ENCODE peak calls at places on chromosome 18, in five cellular contexts. One of them, this sample, is unnamed.

GRCh38 chr18:2192562-2192961 is 378.7 kb downstream of the METTL4 start:
- DNase-seq in heart left ventricle: no peak
- DNase-seq in tibial nerve: no peak
- DNase-seq in A549: no peak
- DNase-seq in GM12878: no peak
- DNase-seq in this sample: no peak

GRCh38 chr18:26747131-26747475 is 118.4 kb downstream of the AQP4 start:
- DNase-seq in GM12878: no peak
- DNase-seq in tibial nerve: no peak
- DNase-seq in A549: peak
- DNase-seq in heart left ventricle: no peak
- DNase-seq in this sample: no peak

GRCh38 chr18:9743200-9744016 is 35.3 kb downstream of the RAB31 start:
- DNase-seq in heart left ventricle: no peak
- DNase-seq in GM12878: no peak
- DNase-seq in tibial nerve: no peak
- DNase-seq in A549: peak
- DNase-seq in this sample: no peak

GRCh38 chr18:54086863-54087262 is 137.6 kb downstream of the MBD2 start:
- DNase-seq in heart left ventricle: no peak
- DNase-seq in GM12878: no peak
- DNase-seq in tibial nerve: no peak
- DNase-seq in A549: no peak
- DNase-seq in this sample: no peak

GRCh38 chr18:33870059-33870458 is 292.0 kb downstream of the ASXL3 start:
- DNase-seq in A549: no peak
- DNase-seq in heart left ventricle: no peak
- DNase-seq in GM12878: no peak
- DNase-seq in tibial nerve: no peak
- DNase-seq in this sample: no peak

GRCh38 chr18:24560511-24560981 is 100.1 kb downstream of the HRH4 start:
- DNase-seq in tibial nerve: no peak
- DNase-seq in A549: no peak
- DNase-seq in heart left ventricle: no peak
- DNase-seq in GM12878: no peak
- DNase-seq in this sample: no peak

GRCh38 chr18:3585656-3586509 is 135.9 kb downstream of the TGIF1 start:
- DNase-seq in tibial nerve: peak
- DNase-seq in GM12878: no peak
- DNase-seq in A549: peak
- DNase-seq in heart left ventricle: peak
- DNase-seq in this sample: peak

GRCh38 chr18:32669549-32670165 is 103.2 kb downstream of the KLHL14 start:
- DNase-seq in tibial nerve: no peak
- DNase-seq in A549: peak
- DNase-seq in GM12878: no peak
- DNase-seq in heart left ventricle: no peak
- DNase-seq in this sample: no peak

GRCh38 chr18:23227729-23228075 is 92.4 kb downstream of the CABLES1 start:
- DNase-seq in heart left ventricle: no peak
- DNase-seq in GM12878: no peak
- DNase-seq in tibial nerve: no peak
- DNase-seq in A549: no peak
- DNase-seq in this sample: no peak

GRCh38 chr18:50629148-50629631 is 69.3 kb downstream of the MAPK4 start:
- DNase-seq in A549: no peak
- DNase-seq in heart left ventricle: no peak
- DNase-seq in GM12878: no peak
- DNase-seq in tibial nerve: no peak
- DNase-seq in this sample: peak

GRCh38 chr18:9861933-9862332 is 23.8 kb upstream of the TXNDC2 start:
- DNase-seq in GM12878: peak
- DNase-seq in tibial nerve: no peak
- DNase-seq in A549: no peak
- DNase-seq in heart left ventricle: no peak
- DNase-seq in this sample: no peak

GRCh38 chr18:43571078-43571689 is 293.9 kb upstream of the SYT4 start:
- DNase-seq in A549: peak
- DNase-seq in heart left ventricle: no peak
- DNase-seq in GM12878: no peak
- DNase-seq in tibial nerve: peak
- DNase-seq in this sample: no peak

GRCh38 chr18:65523461-65523860 is 227.4 kb upstream of the CDH7 start:
- DNase-seq in GM12878: no peak
- DNase-seq in A549: no peak
- DNase-seq in tibial nerve: no peak
- DNase-seq in heart left ventricle: no peak
- DNase-seq in this sample: no peak

GRCh38 chr18:68121826-68122225 is 593.1 kb downstream of the TMX3 start:
- DNase-seq in A549: no peak
- DNase-seq in heart left ventricle: no peak
- DNase-seq in tibial nerve: no peak
- DNase-seq in GM12878: no peak
- DNase-seq in this sample: no peak

GRCh38 chr18:76823574-76823973 is 1.2 kb downstream of the ZNF236 start:
- DNase-seq in tibial nerve: no peak
- DNase-seq in GM12878: no peak
- DNase-seq in A549: peak
- DNase-seq in heart left ventricle: peak
- DNase-seq in this sample: peak

GRCh38 chr18:54192900-54193299 is 31.6 kb downstream of the MBD2 start:
- DNase-seq in GM12878: no peak
- DNase-seq in heart left ventricle: no peak
- DNase-seq in tibial nerve: no peak
- DNase-seq in A549: no peak
- DNase-seq in this sample: no peak

GRCh38 chr18:26056291-26056690 is 34.1 kb downstream of the SS18 start:
- DNase-seq in A549: no peak
- DNase-seq in tibial nerve: no peak
- DNase-seq in GM12878: no peak
- DNase-seq in heart left ventricle: no peak
- DNase-seq in this sample: no peak

GRCh38 chr18:37537868-37538525 is 27.6 kb downstream of the CELF4 start:
- DNase-seq in A549: peak
- DNase-seq in tibial nerve: peak
- DNase-seq in GM12878: no peak
- DNase-seq in heart left ventricle: peak
- DNase-seq in this sample: peak

GRCh38 chr18:75160315-75160714 is 48.6 kb downstream of the PTGR3 start:
- DNase-seq in heart left ventricle: no peak
- DNase-seq in tibial nerve: no peak
- DNase-seq in A549: no peak
- DNase-seq in GM12878: no peak
- DNase-seq in this sample: no peak

GRCh38 chr18:26549486-26550435 is 1.4 kb upstream of the KCTD1 start:
- DNase-seq in A549: peak
- DNase-seq in heart left ventricle: peak
- DNase-seq in tibial nerve: peak
- DNase-seq in GM12878: no peak
- DNase-seq in this sample: peak

GRCh38 chr18:73461038-73461779 is 593.4 kb upstream of the NETO1 start:
- DNase-seq in heart left ventricle: no peak
- DNase-seq in A549: no peak
- DNase-seq in tibial nerve: no peak
- DNase-seq in GM12878: no peak
- DNase-seq in this sample: no peak

GRCh38 chr18:49570836-49571235 is 9.0 kb downstream of the LIPG start:
- DNase-seq in A549: no peak
- DNase-seq in tibial nerve: no peak
- DNase-seq in GM12878: no peak
- DNase-seq in heart left ventricle: no peak
- DNase-seq in this sample: no peak

GRCh38 chr18:23825978-23826405 is 136.7 kb downstream of the LAMA3 start:
- DNase-seq in A549: no peak
- DNase-seq in tibial nerve: peak
- DNase-seq in heart left ventricle: no peak
- DNase-seq in GM12878: no peak
- DNase-seq in this sample: peak

GRCh38 chr18:71707985-71708500 is 836.1 kb downstream of the CBLN2 start:
- DNase-seq in GM12878: no peak
- DNase-seq in tibial nerve: no peak
- DNase-seq in heart left ventricle: no peak
- DNase-seq in A549: no peak
- DNase-seq in this sample: no peak

GRCh38 chr18:55547705-55548056 is 40.3 kb downstream of the TCF4 start:
- DNase-seq in GM12878: no peak
- DNase-seq in A549: no peak
- DNase-seq in heart left ventricle: no peak
- DNase-seq in tibial nerve: no peak
- DNase-seq in this sample: no peak

GRCh38 chr18:9608298-9608697 is 6.1 kb downstream of the PPP4R1 start:
- DNase-seq in A549: peak
- DNase-seq in heart left ventricle: no peak
- DNase-seq in tibial nerve: no peak
- DNase-seq in GM12878: no peak
- DNase-seq in this sample: no peak

GRCh38 chr18:79447703-79448367 is 52.1 kb downstream of the NFATC1 start:
- DNase-seq in tibial nerve: no peak
- DNase-seq in GM12878: no peak
- DNase-seq in A549: no peak
- DNase-seq in heart left ventricle: no peak
- DNase-seq in this sample: no peak

GRCh38 chr18:25561923-25562322 is 210.0 kb upstream of the ZNF521 start:
- DNase-seq in GM12878: no peak
- DNase-seq in heart left ventricle: no peak
- DNase-seq in tibial nerve: no peak
- DNase-seq in A549: peak
- DNase-seq in this sample: no peak

GRCh38 chr18:457120-457519 is 43.4 kb downstream of the COLEC12 start:
- DNase-seq in GM12878: no peak
- DNase-seq in heart left ventricle: peak
- DNase-seq in tibial nerve: peak
- DNase-seq in A549: no peak
- DNase-seq in this sample: peak

GRCh38 chr18:5424903-5425302 is 118.9 kb downstream of the EPB41L3 start:
- DNase-seq in heart left ventricle: no peak
- DNase-seq in tibial nerve: no peak
- DNase-seq in A549: peak
- DNase-seq in GM12878: no peak
- DNase-seq in this sample: no peak

GRCh38 chr18:75213610-75214009 is 3.0 kb downstream of the TSHZ1 start:
- DNase-seq in GM12878: no peak
- DNase-seq in A549: no peak
- DNase-seq in tibial nerve: no peak
- DNase-seq in heart left ventricle: no peak
- DNase-seq in this sample: no peak

GRCh38 chr18:35159782-35160181 is 81.1 kb upstream of the ZNF397 start:
- DNase-seq in A549: no peak
- DNase-seq in GM12878: no peak
- DNase-seq in heart left ventricle: no peak
- DNase-seq in tibial nerve: no peak
- DNase-seq in this sample: no peak

GRCh38 chr18:14971461-14972185 is 223.7 kb downstream of the ANKRD30B start:
- DNase-seq in A549: no peak
- DNase-seq in GM12878: no peak
- DNase-seq in tibial nerve: no peak
- DNase-seq in heart left ventricle: no peak
- DNase-seq in this sample: no peak

DNA sequence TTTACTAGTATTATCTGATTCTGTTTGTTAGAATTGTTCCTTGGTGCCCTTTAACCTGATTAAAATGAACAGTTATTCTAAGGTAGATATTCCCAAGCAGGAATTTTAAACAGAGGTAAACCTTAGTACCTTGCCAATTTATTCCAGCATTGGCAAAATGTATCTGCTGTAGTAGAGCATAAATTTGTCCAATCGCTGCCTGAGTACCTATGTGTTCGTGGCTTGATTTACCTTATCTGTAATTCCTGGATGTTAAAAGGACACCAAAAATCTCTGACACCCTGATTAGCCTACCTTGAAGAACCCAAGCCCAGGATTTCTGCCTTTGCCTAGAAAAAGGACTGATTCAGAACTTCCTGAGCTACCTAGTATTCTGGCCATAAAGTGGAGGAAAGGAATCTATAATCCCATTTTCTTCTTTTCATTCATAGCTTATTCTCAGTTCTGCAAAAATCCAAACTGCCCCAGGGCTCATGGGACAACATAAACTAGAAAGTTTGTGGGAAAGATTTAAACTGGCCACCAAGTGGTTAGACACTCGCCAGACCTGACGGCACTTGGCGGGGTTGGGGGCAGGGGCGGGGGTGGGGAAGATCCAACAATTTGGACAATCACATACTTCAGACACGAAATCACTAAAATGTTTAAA is 16.2 kb upstream of the ZCCHC2 start:
- DNase-seq in A549: no peak
- DNase-seq in tibial nerve: no peak
- DNase-seq in heart left ventricle: no peak
- DNase-seq in GM12878: no peak
- DNase-seq in this sample: no peak
- H3K4me3 ChIP-seq in A549: peak
- H3K4me3 ChIP-seq in tibial nerve: peak
- H3K4me3 ChIP-seq in heart left ventricle: peak
- H3K4me3 ChIP-seq in GM12878: peak
- H3K4me3 ChIP-seq in this sample: peak

DNA sequence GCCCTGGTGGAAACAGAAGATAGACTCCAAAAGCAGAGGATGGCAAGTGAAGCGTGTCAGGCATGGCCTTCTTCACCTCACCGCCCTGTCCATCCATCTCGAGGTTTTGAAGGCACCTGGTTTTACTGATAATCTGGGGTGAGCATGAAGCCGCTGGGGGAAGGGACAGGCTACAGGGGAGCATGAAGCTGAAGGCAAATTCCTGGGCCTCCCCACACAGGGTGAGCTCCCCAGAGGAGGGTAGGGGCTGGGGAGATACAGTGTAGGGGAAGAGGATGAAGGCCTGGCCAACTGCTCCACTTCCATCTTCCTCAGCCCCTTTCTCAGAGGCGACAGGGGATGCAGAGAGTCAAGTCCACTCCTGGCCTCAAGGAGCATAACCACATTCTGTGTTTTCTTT is 228.3 kb upstream of the SMAD2 start:
- DNase-seq in A549: no peak
- DNase-seq in tibial nerve: no peak
- DNase-seq in heart left ventricle: no peak
- DNase-seq in GM12878: no peak
- DNase-seq in this sample: no peak
- H3K27ac ChIP-seq in A549: no peak
- H3K27ac ChIP-seq in tibial nerve: no peak
- H3K27ac ChIP-seq in heart left ventricle: no peak
- H3K27ac ChIP-seq in GM12878: no peak
- H3K27ac ChIP-seq in this sample: no peak

DNA sequence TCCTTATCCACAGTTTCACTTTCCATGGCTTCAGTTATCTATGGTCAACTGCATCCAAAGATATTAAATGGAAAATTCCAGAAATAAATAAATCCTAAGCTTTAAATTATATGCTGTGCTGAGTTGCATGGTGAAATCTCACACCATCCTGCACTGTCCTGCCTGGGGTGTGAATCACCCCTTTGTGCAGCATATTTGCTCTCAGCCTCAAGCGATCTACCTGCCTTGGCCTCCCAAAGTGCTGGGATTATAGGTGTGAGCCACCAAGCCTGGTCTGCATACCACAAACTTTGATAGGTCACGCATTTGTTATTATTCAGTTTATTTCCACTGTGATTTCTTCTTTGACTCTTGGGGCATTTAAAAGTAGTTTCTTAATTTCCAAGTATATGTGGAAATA is 117.2 kb downstream of the SPIRE1 start:
- DNase-seq in GM12878: no peak
- DNase-seq in tibial nerve: no peak
- DNase-seq in A549: no peak
- DNase-seq in heart left ventricle: no peak
- DNase-seq in this sample: no peak
- TF ChIP-seq POLR2A in GM12878: no peak
- TF ChIP-seq POLR2A in tibial nerve: no peak
- TF ChIP-seq POLR2A in A549: no peak
- TF ChIP-seq POLR2A in heart left ventricle: no peak
- TF ChIP-seq POLR2A in this sample: no peak

GRCh38 chr18:7958897-7959146 is 391.7 kb downstream of the PTPRM start:
- DNase-seq in A549: no peak
- DNase-seq in tibial nerve: no peak
- DNase-seq in heart left ventricle: no peak
- DNase-seq in GM12878: no peak
- DNase-seq in this sample: no peak
- H3K4me3 ChIP-seq in A549: peak
- H3K4me3 ChIP-seq in tibial nerve: no peak
- H3K4me3 ChIP-seq in heart left ventricle: no peak
- H3K4me3 ChIP-seq in GM12878: no peak
- H3K4me3 ChIP-seq in this sample: no peak